ENCODE peak calls at places on chromosomes 5 and 9, in six cellular contexts. F, Z, T, L, V and O are unnamed samples.

GRCh38 chr9:33143241-33143642 is 23.9 kb downstream of the B4GALT1 start:
- DNase-seq in F (peak), Z (no peak), T (no peak), L (peak), V (no peak), O (no peak)

GRCh38 chr9:77176106-77176505 is 1.2 kb upstream of the VPS13A start:
- DNase-seq in F (no peak), Z (no peak), T (no peak), L (no peak), V (no peak), O (no peak)

GRCh38 chr5:105034335-105034734 is 1471.7 kb upstream of the NUDT12 start:
- DNase-seq in F (no peak), Z (no peak), T (no peak), L (no peak), V (no peak), O (no peak)

GRCh38 chr5:94830520-94830919 is 212.1 kb downstream of the SLF1 start:
- DNase-seq in F (peak), Z (no peak), T (no peak), L (peak), V (no peak), O (no peak)

GRCh38 chr9:123796073-123796472 is 133.9 kb downstream of the DENND1A start:
- DNase-seq in F (no peak), Z (no peak), T (no peak), L (no peak), V (no peak), O (no peak)

GRCh38 chr5:18744441-18744840 is 1110.2 kb downstream of the TAF11L14 start:
- DNase-seq in F (no peak), Z (no peak), T (no peak), L (no peak), V (no peak), O (no peak)

GRCh38 chr9:911003-911402 is 65.5 kb upstream of the DMRT3 start:
- DNase-seq in F (no peak), Z (no peak), T (no peak), L (no peak), V (no peak), O (no peak)

GRCh38 chr5:127089206-127089605 is 15.9 kb upstream of the C5orf63 start:
- DNase-seq in F (peak), Z (no peak), T (no peak), L (no peak), V (no peak), O (no peak)

GRCh38 chr9:2227468-2227867 is 212.3 kb downstream of the SMARCA2 start:
- DNase-seq in F (peak), Z (no peak), T (no peak), L (peak), V (no peak), O (no peak)

GRCh38 chr5:57412010-57412409 is 70.6 kb downstream of the ACTBL2 start:
- DNase-seq in F (peak), Z (no peak), T (no peak), L (peak), V (no peak), O (no peak)

GRCh38 chr5:171310816-171311697 is 2.0 kb downstream of the TLX3 start:
- DNase-seq in F (peak), Z (peak), T (no peak), L (peak), V (no peak), O (no peak)

GRCh38 chr9:127021664-127022337 is 100.6 kb downstream of the ANGPTL2 start:
- DNase-seq in F (peak), Z (no peak), T (no peak), L (peak), V (no peak), O (no peak)

GRCh38 chr9:17627641-17628040 is 48.8 kb downstream of the SH3GL2 start:
- DNase-seq in F (peak), Z (no peak), T (no peak), L (no peak), V (no peak), O (no peak)

GRCh38 chr5:149072376-149072775 is 9.5 kb upstream of the SH3TC2 start:
- DNase-seq in F (no peak), Z (no peak), T (no peak), L (no peak), V (no peak), O (no peak)

GRCh38 chr9:26548766-26549290 is 343.8 kb downstream of the CAAP1 start:
- DNase-seq in F (no peak), Z (no peak), T (no peak), L (no peak), V (no peak), O (no peak)